ENCODE peak calls at places on chromosome 10, in ten cellular contexts. M is caudate nucleus; Y is NCI-H2029; H is B cell; V is nephron progenitor cell; K is AG08395; W is NCI-H2081; D is T follicular helper cell; N is MCF 10A; P is stimulated activated CD8-positive, alpha-beta memory T cell treated with anti-CD3 and anti-CD28 coated beads, Interleukin-7, amount 100 ng/mL, for 1 hour. T is an unnamed sample.
A peak's percentile ranks its signal among the peaks of the same experiment; 100 is the strongest.

GRCh38 chr10:43401627-43402026 is 7.4 kb downstream of the HNRNPF start:
- DNase-seq in D (no peak), H (no peak), N (no peak), M (no peak), V (peak; percentile 39), Y (no peak), W (no peak), K (no peak), P (no peak), T (no peak)

GRCh38 chr10:97140887-97141745 is 44.6 kb downstream of the SLIT1 start:
- DNase-seq in Y (no peak), H (no peak), K (no peak), W (no peak), M (no peak), D (no peak), N (no peak), V (peak; percentile 37), P (no peak), T (no peak)

GRCh38 chr10:50850576-50851340 is 34.7 kb downstream of the A1CF start:
- DNase-seq in W (no peak), D (no peak), H (no peak), N (no peak), P (no peak), K (no peak), V (no peak), M (no peak), Y (no peak), T (no peak)

GRCh38 chr10:34116220-34116623 is 698.9 kb downstream of the PARD3 start:
- DNase-seq in Y (no peak), D (no peak), K (no peak), H (no peak), V (no peak), M (no peak), N (no peak), P (no peak), W (no peak), T (no peak)

GRCh38 chr10:129659881-129660280 is 192.8 kb downstream of the MGMT start:
- DNase-seq in P (no peak), M (no peak), V (no peak), K (no peak), N (no peak), H (no peak), D (no peak), Y (no peak), W (no peak), T (no peak)

GRCh38 chr10:50557130-50557682 is 66.5 kb downstream of the SGMS1 start:
- DNase-seq in D (no peak), Y (no peak), P (no peak), H (no peak), V (no peak), N (no peak), K (no peak), M (no peak), W (no peak), T (no peak)

GRCh38 chr10:29470355-29470705 is 164.4 kb downstream of the SVIL start:
- DNase-seq in K (no peak), M (no peak), Y (no peak), P (no peak), D (no peak), W (no peak), N (peak; percentile 12), H (no peak), V (peak; percentile 62), T (no peak)

GRCh38 chr10:98107644-98108430 is 26.6 kb upstream of the R3HCC1L start:
- DNase-seq in M (no peak), W (no peak), P (no peak), D (no peak), Y (no peak), K (no peak), V (no peak), N (no peak), H (no peak), T (no peak)

GRCh38 chr10:3902054-3902808 is 117.2 kb upstream of the KLF6 start:
- DNase-seq in Y (no peak), V (no peak), K (no peak), W (no peak), P (no peak), H (peak; percentile 74), D (peak; percentile 26), M (no peak), N (no peak), T (no peak)

T was measured in activated CD8-positive, alpha-beta memory T cell treated with anti-CD3 and anti-CD28 coated beads for 4 hours.